ENCODE peak calls at places on chromosomes 6 and 20, in six cellular contexts. One of them, this sample, is unnamed.
A peak's percentile ranks its signal among the peaks of the same experiment; 100 is the strongest.

GRCh38 chr20:52103469-52103910 is 88.1 kb downstream of the ZFP64 start:
- DNase-seq in H1: peak; percentile 69
- DNase-seq in SK-N-SH: no peak
- DNase-seq in K562: no peak
- DNase-seq in HepG2: no peak
- DNase-seq in GM12878: no peak
- DNase-seq in this sample: peak; percentile 55

GRCh38 chr6:109978174-109979032 is at the start of gene GPR6:
- DNase-seq in H1: peak; percentile 97
- DNase-seq in SK-N-SH: peak; percentile 76
- DNase-seq in K562: peak; percentile 60
- DNase-seq in HepG2: peak; percentile 24
- DNase-seq in GM12878: no peak
- DNase-seq in this sample: peak; percentile 3

GRCh38 chr6:127124196-127124595 is 5.7 kb downstream of the RSPO3 start:
- DNase-seq in H1: no peak
- DNase-seq in SK-N-SH: no peak
- DNase-seq in K562: no peak
- DNase-seq in HepG2: no peak
- DNase-seq in GM12878: no peak
- DNase-seq in this sample: no peak

GRCh38 chr6:67854098-67854497 is 781.0 kb upstream of the ADGRB3 start:
- DNase-seq in H1: no peak
- DNase-seq in SK-N-SH: no peak
- DNase-seq in K562: no peak
- DNase-seq in HepG2: no peak
- DNase-seq in GM12878: no peak
- DNase-seq in this sample: no peak

GRCh38 chr6:162817196-162817595 is 89.4 kb downstream of the PACRG start:
- DNase-seq in H1: no peak
- DNase-seq in SK-N-SH: no peak
- DNase-seq in K562: no peak
- DNase-seq in HepG2: no peak
- DNase-seq in GM12878: no peak
- DNase-seq in this sample: no peak

GRCh38 chr20:59242714-59243626 is 57.4 kb upstream of the EDN3 start:
- DNase-seq in H1: no peak
- DNase-seq in SK-N-SH: no peak
- DNase-seq in K562: no peak
- DNase-seq in HepG2: no peak
- DNase-seq in GM12878: no peak
- DNase-seq in this sample: peak; percentile 69

GRCh38 chr6:17038316-17038715 is 63.5 kb upstream of the STMND1 start:
- DNase-seq in H1: no peak
- DNase-seq in SK-N-SH: no peak
- DNase-seq in K562: no peak
- DNase-seq in HepG2: no peak
- DNase-seq in GM12878: no peak
- DNase-seq in this sample: no peak

GRCh38 chr6:45650527-45651135 is 272.9 kb upstream of the SUPT3H start:
- DNase-seq in H1: no peak
- DNase-seq in SK-N-SH: no peak
- DNase-seq in K562: no peak
- DNase-seq in HepG2: no peak
- DNase-seq in GM12878: no peak
- DNase-seq in this sample: no peak

GRCh38 chr20:21505161-21505809 is 8.6 kb downstream of the NKX2-2 start:
- DNase-seq in H1: peak; percentile 100
- DNase-seq in SK-N-SH: peak; percentile 85
- DNase-seq in K562: peak; percentile 69
- DNase-seq in HepG2: peak; percentile 55
- DNase-seq in GM12878: no peak
- DNase-seq in this sample: peak; percentile 64

DNA sequence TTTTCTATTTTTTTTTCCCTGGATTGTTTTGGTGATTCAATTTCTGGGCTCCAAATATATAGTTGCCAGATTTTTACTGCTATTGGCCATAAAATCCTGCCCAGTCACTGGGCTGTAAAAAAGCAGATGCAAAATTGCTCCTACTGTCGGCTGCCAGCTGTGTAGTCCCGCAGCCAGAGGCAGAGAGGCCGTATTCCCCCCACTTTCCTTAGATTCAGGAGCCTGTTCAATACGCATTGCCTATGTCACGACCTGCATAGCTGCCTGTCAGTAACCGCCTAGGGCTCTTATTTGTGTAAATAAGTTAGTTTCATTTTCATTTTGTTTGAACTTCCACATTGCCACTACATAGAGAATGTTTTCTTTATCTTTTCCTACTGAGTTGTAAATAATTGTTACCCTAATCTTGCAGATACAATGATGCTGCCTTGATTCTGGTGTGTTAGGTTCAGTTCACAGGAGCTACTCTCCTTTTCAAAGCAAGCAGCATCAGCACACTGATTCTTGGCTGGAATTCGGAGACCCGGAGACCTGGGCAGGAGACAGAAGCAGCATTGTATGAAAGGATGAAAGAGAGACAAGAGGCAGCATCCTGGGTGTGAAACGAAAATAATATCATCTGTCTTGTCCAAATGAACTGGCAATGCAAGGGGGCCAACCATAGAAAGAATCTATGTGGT is 46.0 kb upstream of the UST start:
- DNase-seq in H1: no peak
- DNase-seq in SK-N-SH: no peak
- DNase-seq in K562: no peak
- DNase-seq in HepG2: no peak
- DNase-seq in GM12878: no peak
- DNase-seq in this sample: no peak
- TF ChIP-seq GABPA in H1: no peak
- TF ChIP-seq GABPA in SK-N-SH: no peak
- TF ChIP-seq GABPA in K562: no peak
- TF ChIP-seq GABPA in HepG2: no peak
- TF ChIP-seq GABPA in GM12878: no peak
- TF ChIP-seq GABPA in this sample: no peak

DNA sequence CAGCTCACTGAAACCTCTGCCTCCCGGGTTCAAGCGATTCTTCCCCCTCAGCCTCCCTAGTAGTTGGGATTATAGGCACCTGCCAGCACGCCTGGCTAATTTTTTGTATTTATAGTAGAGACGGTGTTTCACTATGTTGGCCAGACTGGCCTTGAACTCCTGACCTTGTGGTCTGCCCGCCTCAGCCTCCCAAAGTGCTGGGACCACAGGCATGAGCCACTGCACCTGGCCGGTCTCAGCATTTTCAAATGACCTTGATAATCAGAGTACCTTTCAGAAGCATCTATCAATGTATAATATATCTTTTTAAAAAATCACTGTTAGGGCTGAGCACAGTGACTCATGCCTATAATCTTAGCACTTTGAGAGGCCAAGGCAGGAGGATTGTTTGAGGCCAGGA is 143.0 kb downstream of the DOK5 start:
- DNase-seq in H1: no peak
- DNase-seq in SK-N-SH: no peak
- DNase-seq in K562: no peak
- DNase-seq in HepG2: no peak
- DNase-seq in GM12878: no peak
- DNase-seq in this sample: no peak
- TF ChIP-seq GABPA in H1: no peak
- TF ChIP-seq GABPA in SK-N-SH: no peak
- TF ChIP-seq GABPA in K562: no peak
- TF ChIP-seq GABPA in HepG2: no peak
- TF ChIP-seq GABPA in GM12878: no peak
- TF ChIP-seq GABPA in this sample: no peak

DNA sequence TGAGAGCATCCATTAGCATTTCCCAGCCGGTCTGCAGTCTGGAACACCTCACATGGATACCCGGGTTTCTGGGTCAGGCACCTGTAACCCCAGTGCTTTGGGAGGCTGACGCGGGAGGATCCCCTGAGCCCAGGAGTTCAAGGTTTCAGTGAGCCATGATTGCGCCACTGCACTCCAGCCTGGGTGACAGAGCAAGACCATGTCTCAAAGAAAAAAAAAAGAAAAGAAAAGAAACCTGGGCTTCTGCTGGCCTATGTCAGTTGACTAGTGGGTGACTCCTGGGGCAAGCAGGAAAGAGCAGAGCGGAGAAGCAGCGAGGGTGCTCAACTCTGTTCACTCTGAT is 90.2 kb downstream of the TCP11 start:
- DNase-seq in H1: no peak
- DNase-seq in SK-N-SH: no peak
- DNase-seq in K562: no peak
- DNase-seq in HepG2: no peak
- DNase-seq in GM12878: no peak
- DNase-seq in this sample: peak; percentile 52
- TF ChIP-seq GABPA in H1: no peak
- TF ChIP-seq GABPA in SK-N-SH: no peak
- TF ChIP-seq GABPA in K562: no peak
- TF ChIP-seq GABPA in HepG2: no peak
- TF ChIP-seq GABPA in GM12878: no peak
- TF ChIP-seq GABPA in this sample: no peak

GRCh38 chr6:4774296-4774695 is 1.9 kb upstream of the CDYL start:
- DNase-seq in H1: no peak
- DNase-seq in SK-N-SH: no peak
- DNase-seq in K562: no peak
- DNase-seq in HepG2: no peak
- DNase-seq in GM12878: no peak
- DNase-seq in this sample: no peak

GRCh38 chr6:4772750-4773149 is 3.5 kb upstream of the CDYL start:
- DNase-seq in H1: no peak
- DNase-seq in SK-N-SH: no peak
- DNase-seq in K562: no peak
- DNase-seq in HepG2: no peak
- DNase-seq in GM12878: no peak
- DNase-seq in this sample: no peak

GRCh38 chr6:4775591-4776492 is at the start of gene CDYL:
- DNase-seq in H1: peak; percentile 86
- DNase-seq in SK-N-SH: peak; percentile 97
- DNase-seq in K562: peak; percentile 97
- DNase-seq in HepG2: peak; percentile 78
- DNase-seq in GM12878: no peak
- DNase-seq in this sample: peak; percentile 87

GRCh38 chr6:4776493-4776966 is 326 bp downstream of the CDYL start:
- DNase-seq in H1: no peak
- DNase-seq in SK-N-SH: peak; percentile 89
- DNase-seq in K562: peak; percentile 90
- DNase-seq in HepG2: peak; percentile 22
- DNase-seq in GM12878: no peak
- DNase-seq in this sample: peak; percentile 43

DNA sequence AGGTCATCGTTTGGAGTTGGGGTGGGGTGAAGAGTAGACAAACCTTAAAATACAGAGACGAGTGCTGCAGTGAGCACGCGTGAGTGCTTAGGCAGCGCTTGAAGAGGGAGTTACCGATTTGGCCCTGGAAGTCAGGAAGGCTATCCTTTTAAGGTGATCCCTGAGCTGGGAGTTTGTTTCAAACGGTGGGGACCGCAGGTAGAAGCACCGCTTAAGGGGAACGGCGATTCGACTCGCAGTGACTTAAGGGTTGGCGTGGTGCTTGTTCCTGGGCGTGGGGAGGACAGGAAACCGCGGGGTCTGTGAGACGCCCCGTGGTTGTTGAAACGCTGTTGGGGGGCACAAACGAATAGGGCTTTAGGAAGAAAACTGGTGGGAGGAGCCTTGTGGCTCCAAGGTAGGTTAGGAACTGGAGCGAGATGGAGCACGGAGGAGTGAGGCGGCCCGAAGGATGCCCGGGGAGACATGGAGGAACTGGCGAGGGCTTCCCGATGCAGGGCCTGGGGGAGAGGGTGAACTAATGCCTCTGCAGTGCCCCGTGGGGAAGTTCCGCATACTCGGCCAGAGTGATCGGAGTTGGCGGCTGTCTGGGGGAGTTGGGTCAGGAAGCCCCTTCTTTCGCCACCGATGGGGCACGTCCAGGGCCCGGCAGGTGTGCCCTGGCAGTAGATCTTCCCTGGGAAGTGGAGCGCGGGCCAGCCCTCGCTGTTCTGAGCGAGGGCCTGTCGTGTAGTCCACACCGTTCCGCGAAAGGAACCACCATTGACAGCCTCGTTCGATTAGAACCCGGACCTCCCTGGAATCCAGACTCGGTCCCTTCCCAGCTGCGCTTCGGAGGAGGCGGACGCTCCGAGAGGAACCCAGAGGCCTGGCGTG is 1.3 kb upstream of the CDYL start:
- DNase-seq in H1: peak; percentile 73
- DNase-seq in SK-N-SH: peak; percentile 37
- DNase-seq in K562: no peak
- DNase-seq in HepG2: no peak
- DNase-seq in GM12878: no peak
- DNase-seq in this sample: no peak
- TF ChIP-seq GABPA in H1: no peak
- TF ChIP-seq GABPA in SK-N-SH: no peak
- TF ChIP-seq GABPA in K562: no peak
- TF ChIP-seq GABPA in HepG2: no peak
- TF ChIP-seq GABPA in GM12878: no peak
- TF ChIP-seq GABPA in this sample: no peak

This sample was measured in HL-60.